ENCODE peak calls at places on chromosomes 6 and 20, in seven cellular contexts. D is uterus, L is GM23248, I is pancreas, F is tibial artery, Y is ovary, T is upper lobe of left lung. N is an unnamed sample. For H3K4me1, the result is how much of the 10 kb centered on the place peaks cover.

GRCh38 chr20:6074145-6074561 is 20.3 kb upstream of the LRRN4 start:
- DNase-seq in D (no peak), I (no peak), F (no peak), L (no peak), T (no peak), Y (no peak), N (no peak)

GRCh38 chr20:14919473-14920157 is 582.2 kb upstream of the FLRT3 start:
- DNase-seq in L (peak), T (no peak), Y (no peak), D (no peak), F (no peak), I (peak), N (no peak)

GRCh38 chr20:32366380-32366779 is 8.2 kb downstream of the ASXL1 start:
- DNase-seq in Y (no peak), I (no peak), L (no peak), T (no peak), F (no peak), D (no peak), N (no peak)

GRCh38 chr6:118739976-118740771 is 88.8 kb upstream of the CEP85L start:
- DNase-seq in I (no peak), D (no peak), Y (no peak), T (no peak), F (no peak), L (no peak), N (no peak)

GRCh38 chr6:34144581-34145160 is 1.2 kb downstream of the GRM4 start:
- DNase-seq in D (no peak), T (no peak), I (no peak), L (peak), Y (no peak), F (no peak), N (no peak)

GRCh38 chr20:17971571-17972013 is 2.8 kb downstream of the MGME1 start:
- DNase-seq in T (no peak), D (no peak), F (no peak), L (peak), Y (no peak), I (no peak), N (no peak)

GRCh38 chr20:23143098-23143497 is 57.0 kb upstream of the CD93 start:
- DNase-seq in Y (peak), F (peak), T (no peak), I (no peak), L (peak), D (no peak), N (no peak)

GRCh38 chr6:90458353-90459224 is 128.3 kb downstream of the MAP3K7 start:
- DNase-seq in Y (no peak), F (no peak), L (peak), I (no peak), T (no peak), D (no peak), N (peak)

GRCh38 chr6:33359331-33359730 is 32.3 kb upstream of the KIFC1 start:
- DNase-seq in L (no peak), D (no peak), F (no peak), Y (no peak), I (no peak), T (no peak), N (no peak)

GRCh38 chr6:149918151-149918905 is 4.6 kb downstream of the RAET1G start:
- DNase-seq in T (no peak), D (peak), Y (no peak), I (no peak), F (no peak), L (no peak), N (no peak)

DNA sequence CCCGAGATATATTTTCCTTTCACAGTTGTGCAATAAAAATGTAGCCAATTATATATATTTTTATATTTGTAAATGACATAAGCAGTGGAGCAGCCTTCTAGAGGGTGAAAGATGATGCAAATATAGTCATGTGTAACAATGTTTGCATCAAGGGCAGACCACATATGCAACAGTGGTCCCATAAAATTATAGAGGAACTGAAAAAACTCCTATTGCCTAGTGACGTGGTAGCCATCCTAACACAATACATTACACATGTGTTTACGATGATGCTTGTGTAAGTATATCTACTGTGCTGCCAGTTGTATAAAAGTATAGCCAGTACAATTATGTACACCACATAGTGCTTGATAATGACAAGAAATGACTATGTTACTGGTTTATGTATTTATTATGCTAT is 162.8 kb downstream of the ZFAND3 start:
- DNase-seq in D (no peak), T (no peak), L (no peak), Y (no peak), I (no peak), F (no peak), N (no peak)
- H3K4me1 ChIP-seq in D (under half), T (under half), L (under half), Y (under half), I (under half), F (under half), N (under half)

GRCh38 chr6:135686784-135687301 is 164.7 kb upstream of the PDE7B start:
- DNase-seq in F (no peak), L (peak), I (no peak), T (no peak), D (no peak), Y (no peak), N (no peak)
- H3K27ac ChIP-seq in F (no peak), L (no peak), I (no peak), T (no peak), D (no peak), Y (no peak), N (no peak)

DNA sequence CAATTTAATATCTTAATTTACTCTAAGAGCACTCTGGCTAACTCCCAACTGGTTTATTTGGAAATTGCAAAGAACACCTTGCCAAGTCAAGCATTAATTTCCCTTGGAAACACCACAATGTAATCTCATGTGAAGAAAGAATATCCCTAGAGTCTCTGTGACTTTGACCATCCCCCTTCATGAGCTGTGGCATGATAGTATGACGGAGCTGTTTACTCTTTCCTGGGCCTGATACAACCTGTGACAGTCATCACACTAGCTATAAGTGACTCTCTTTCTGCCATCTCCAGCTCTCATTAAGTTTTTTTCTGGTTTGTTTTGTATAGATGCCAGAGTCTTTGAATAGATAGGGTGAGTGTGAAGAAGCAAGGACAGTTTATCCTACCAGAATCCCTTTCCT is 470.3 kb upstream of the JARID2 start:
- DNase-seq in Y (no peak), D (no peak), F (no peak), L (no peak), T (no peak), I (no peak), N (no peak)
- H3K4me1 ChIP-seq in Y (under half), D (under half), F (under half), L (under half), T (under half), I (under half), N (under half)

DNA sequence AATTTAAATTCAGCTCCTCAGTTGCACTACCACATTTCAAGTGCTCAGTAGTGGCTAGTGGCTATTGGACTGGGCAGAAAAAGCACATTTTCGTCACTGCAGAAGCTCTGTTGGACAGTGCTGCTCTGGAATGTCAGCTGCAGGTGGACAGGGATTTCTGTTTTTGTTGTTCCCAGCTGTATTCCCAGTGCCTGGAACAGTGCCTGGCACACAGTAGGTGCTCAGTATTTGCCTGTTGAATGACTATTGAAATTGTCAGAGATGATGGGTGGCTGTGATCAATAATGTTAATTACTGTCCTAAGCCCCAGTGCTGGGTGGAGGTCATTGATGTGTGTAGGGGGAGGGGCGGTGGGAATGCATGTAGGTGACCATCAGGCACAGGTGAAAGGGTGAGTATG is 5.5 kb downstream of the CLPSL1 start:
- DNase-seq in Y (no peak), L (no peak), F (no peak), T (no peak), I (no peak), D (no peak), N (no peak)
- H3K27ac ChIP-seq in Y (no peak), L (no peak), F (no peak), T (no peak), I (no peak), D (no peak), N (no peak)

GRCh38 chr6:167847936-167848335 is 21.2 kb downstream of the AFDN start:
- DNase-seq in D (no peak), I (no peak), F (no peak), T (no peak), L (no peak), Y (no peak), N (no peak)
- H3K4me1 ChIP-seq in D (under half), I (under half), F (under half), T (under half), L (under half), Y (under half), N (under half)

GRCh38 chr6:3327403-3327802 is 68.7 kb downstream of the PSMG4 start:
- DNase-seq in F (no peak), L (no peak), D (no peak), Y (no peak), T (no peak), I (no peak), N (no peak)
- H3K27ac ChIP-seq in F (no peak), L (no peak), D (no peak), Y (no peak), T (no peak), I (no peak), N (no peak)

GRCh38 chr6:7152467-7152866 is 44.7 kb downstream of the RREB1 start:
- DNase-seq in F (no peak), D (no peak), I (no peak), T (no peak), Y (no peak), L (no peak), N (no peak)

GRCh38 chr6:7154341-7155139 is 46.8 kb downstream of the RREB1 start:
- DNase-seq in L (no peak), D (no peak), T (no peak), Y (no peak), I (no peak), F (no peak), N (peak)

GRCh38 chr6:7155871-7156579 is 48.3 kb downstream of the RREB1 start:
- DNase-seq in D (no peak), Y (no peak), L (peak), I (no peak), T (no peak), F (no peak), N (no peak)

GRCh38 chr6:7151381-7151780 is 43.6 kb downstream of the RREB1 start:
- DNase-seq in L (no peak), T (no peak), F (no peak), Y (no peak), I (no peak), D (no peak), N (no peak)

DNA sequence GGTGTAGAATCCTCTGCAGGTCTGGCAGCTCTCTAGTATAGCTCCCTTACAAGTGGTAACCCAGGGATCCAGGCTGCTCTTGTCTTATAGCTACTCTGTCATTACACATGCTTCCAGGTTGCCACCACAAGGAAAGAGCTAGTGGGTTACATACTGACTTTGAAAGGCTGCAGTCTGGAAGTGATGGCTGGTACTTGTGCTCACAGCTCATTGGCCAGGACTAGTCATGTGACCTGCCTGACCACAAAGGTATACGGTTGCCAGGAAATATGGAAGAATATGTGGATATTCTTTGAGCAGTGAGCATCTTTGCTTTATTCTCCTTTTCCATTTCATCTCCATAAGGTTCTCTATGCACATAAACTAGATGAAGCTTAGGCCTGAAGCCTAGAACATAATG is 46.0 kb downstream of the RREB1 start:
- DNase-seq in L (no peak), Y (no peak), F (no peak), T (no peak), I (no peak), D (no peak), N (no peak)
- H3K4me1 ChIP-seq in L (half or more), Y (under half), F (under half), T (half or more), I (under half), D (under half), N (half or more)

GRCh38 chr20:54844346-54844745 is 369.0 kb downstream of the DOK5 start:
- DNase-seq in L (no peak), Y (no peak), T (no peak), I (no peak), F (no peak), D (no peak), N (no peak)

GRCh38 chr20:54848984-54849538 is 373.7 kb downstream of the DOK5 start:
- DNase-seq in L (no peak), I (no peak), Y (no peak), F (no peak), T (no peak), D (no peak), N (no peak)

GRCh38 chr20:54849741-54850140 is 374.3 kb downstream of the DOK5 start:
- DNase-seq in L (no peak), T (no peak), D (no peak), Y (no peak), I (no peak), F (no peak), N (no peak)

GRCh38 chr20:54848262-54848661 is 372.9 kb downstream of the DOK5 start:
- DNase-seq in Y (no peak), F (no peak), T (no peak), D (no peak), L (no peak), I (no peak), N (no peak)

GRCh38 chr20:54846948-54847347 is 371.6 kb downstream of the DOK5 start:
- DNase-seq in T (no peak), I (no peak), F (no peak), L (no peak), D (no peak), Y (no peak), N (no peak)
- H3K27ac ChIP-seq in T (no peak), I (no peak), F (no peak), L (no peak), D (no peak), Y (no peak), N (no peak)

GRCh38 chr20:57005146-57005933 is 261.1 kb downstream of the BMP7 start:
- DNase-seq in F (no peak), D (no peak), T (no peak), I (no peak), L (no peak), Y (no peak), N (no peak)
- H3K4me1 ChIP-seq in F (under half), D (under half), T (under half), I (under half), L (under half), Y (under half), N (under half)

GRCh38 chr20:348972-349841 is 2.3 kb downstream of the NRSN2 start:
- DNase-seq in T (peak), D (no peak), L (no peak), I (no peak), F (no peak), Y (no peak), N (no peak)
- H3K27ac ChIP-seq in T (peak), D (peak), L (no peak), I (no peak), F (no peak), Y (no peak), N (peak)

N was measured in CD8-positive, alpha-beta memory T cell.